ENCODE peak calls at places on chromosomes 6 and 20, in five cellular contexts. One of them, this sample, is unnamed.

GRCh38 chr6:75693534-75693933 is 55.5 kb upstream of the MYO6 start:
- DNase-seq in cardiac muscle cell: no peak
- DNase-seq in HFF-Myc: no peak
- DNase-seq in tibial artery: no peak
- DNase-seq in bronchial epithelial cell: no peak
- DNase-seq in this sample: no peak

GRCh38 chr6:158803733-158804143 is 15.4 kb downstream of the EZR start:
- DNase-seq in tibial artery: no peak
- DNase-seq in bronchial epithelial cell: peak
- DNase-seq in HFF-Myc: no peak
- DNase-seq in cardiac muscle cell: no peak
- DNase-seq in this sample: peak

GRCh38 chr6:16477367-16478149 is 239.2 kb downstream of the GMPR start:
- DNase-seq in cardiac muscle cell: no peak
- DNase-seq in HFF-Myc: no peak
- DNase-seq in tibial artery: no peak
- DNase-seq in bronchial epithelial cell: no peak
- DNase-seq in this sample: no peak

GRCh38 chr20:38165089-38165965 is at the start of gene TGM2:
- DNase-seq in HFF-Myc: no peak
- DNase-seq in bronchial epithelial cell: peak
- DNase-seq in tibial artery: peak
- DNase-seq in cardiac muscle cell: peak
- DNase-seq in this sample: peak

GRCh38 chr6:21842875-21843274 is 249.3 kb downstream of the SOX4 start:
- DNase-seq in tibial artery: no peak
- DNase-seq in HFF-Myc: no peak
- DNase-seq in cardiac muscle cell: no peak
- DNase-seq in bronchial epithelial cell: peak
- DNase-seq in this sample: no peak

GRCh38 chr20:891121-892080 is 24.7 kb downstream of the ANGPT4 start:
- DNase-seq in bronchial epithelial cell: no peak
- DNase-seq in cardiac muscle cell: no peak
- DNase-seq in HFF-Myc: no peak
- DNase-seq in tibial artery: peak
- DNase-seq in this sample: no peak

GRCh38 chr20:53643031-53643832 is 49.6 kb upstream of the ZNF217 start:
- DNase-seq in bronchial epithelial cell: peak
- DNase-seq in HFF-Myc: no peak
- DNase-seq in cardiac muscle cell: no peak
- DNase-seq in tibial artery: no peak
- DNase-seq in this sample: peak

GRCh38 chr6:2900821-2901644 is 2.1 kb downstream of the SERPINB9 start:
- DNase-seq in HFF-Myc: no peak
- DNase-seq in bronchial epithelial cell: no peak
- DNase-seq in cardiac muscle cell: no peak
- DNase-seq in tibial artery: no peak
- DNase-seq in this sample: no peak

GRCh38 chr20:2745936-2746635 is 53.5 kb downstream of the EBF4 start:
- DNase-seq in cardiac muscle cell: no peak
- DNase-seq in tibial artery: no peak
- DNase-seq in bronchial epithelial cell: no peak
- DNase-seq in HFF-Myc: no peak
- DNase-seq in this sample: no peak

GRCh38 chr20:60001027-60001567 is 42.9 kb downstream of the CDH26 start:
- DNase-seq in HFF-Myc: no peak
- DNase-seq in tibial artery: no peak
- DNase-seq in cardiac muscle cell: no peak
- DNase-seq in bronchial epithelial cell: no peak
- DNase-seq in this sample: no peak

GRCh38 chr20:57048027-57048869 is 218.2 kb downstream of the BMP7 start:
- DNase-seq in tibial artery: peak
- DNase-seq in HFF-Myc: no peak
- DNase-seq in cardiac muscle cell: peak
- DNase-seq in bronchial epithelial cell: no peak
- DNase-seq in this sample: peak

GRCh38 chr6:133707456-133707855 is 181.5 kb upstream of the TCF21 start:
- DNase-seq in cardiac muscle cell: no peak
- DNase-seq in bronchial epithelial cell: peak
- DNase-seq in HFF-Myc: peak
- DNase-seq in tibial artery: no peak
- DNase-seq in this sample: peak

GRCh38 chr6:124961784-124962611 is at the start of gene RNF217:
- DNase-seq in cardiac muscle cell: peak
- DNase-seq in tibial artery: peak
- DNase-seq in HFF-Myc: no peak
- DNase-seq in bronchial epithelial cell: peak
- DNase-seq in this sample: peak

GRCh38 chr6:133977983-133978895 is 25.2 kb downstream of the TBPL1 start:
- DNase-seq in bronchial epithelial cell: peak
- DNase-seq in cardiac muscle cell: no peak
- DNase-seq in tibial artery: no peak
- DNase-seq in HFF-Myc: peak
- DNase-seq in this sample: peak

GRCh38 chr6:90217621-90218496 is 78.8 kb downstream of the BACH2 start:
- DNase-seq in HFF-Myc: no peak
- DNase-seq in bronchial epithelial cell: peak
- DNase-seq in tibial artery: no peak
- DNase-seq in cardiac muscle cell: peak
- DNase-seq in this sample: peak

GRCh38 chr6:149065658-149066556 is 251.6 kb upstream of the TAB2 start:
- DNase-seq in tibial artery: no peak
- DNase-seq in bronchial epithelial cell: no peak
- DNase-seq in HFF-Myc: no peak
- DNase-seq in cardiac muscle cell: no peak
- DNase-seq in this sample: no peak

GRCh38 chr6:29748391-29749352 is 25.4 kb downstream of the HLA-F start:
- DNase-seq in cardiac muscle cell: peak
- DNase-seq in tibial artery: peak
- DNase-seq in HFF-Myc: peak
- DNase-seq in bronchial epithelial cell: peak
- DNase-seq in this sample: peak
- H3K4me3 ChIP-seq in cardiac muscle cell: peak
- H3K4me3 ChIP-seq in tibial artery: peak
- H3K4me3 ChIP-seq in HFF-Myc: peak
- H3K4me3 ChIP-seq in bronchial epithelial cell: peak
- H3K4me3 ChIP-seq in this sample: peak

GRCh38 chr20:34195355-34195754 is 45.9 kb upstream of the ASIP start:
- DNase-seq in tibial artery: no peak
- DNase-seq in HFF-Myc: no peak
- DNase-seq in cardiac muscle cell: no peak
- DNase-seq in bronchial epithelial cell: no peak
- DNase-seq in this sample: no peak

GRCh38 chr20:34185766-34186620 is 55.2 kb upstream of the ASIP start:
- DNase-seq in bronchial epithelial cell: no peak
- DNase-seq in cardiac muscle cell: no peak
- DNase-seq in HFF-Myc: no peak
- DNase-seq in tibial artery: no peak
- DNase-seq in this sample: no peak

GRCh38 chr20:34189572-34190163 is 51.6 kb upstream of the ASIP start:
- DNase-seq in cardiac muscle cell: no peak
- DNase-seq in tibial artery: no peak
- DNase-seq in HFF-Myc: no peak
- DNase-seq in bronchial epithelial cell: no peak
- DNase-seq in this sample: no peak

GRCh38 chr20:34190262-34190661 is 51.0 kb upstream of the ASIP start:
- DNase-seq in tibial artery: no peak
- DNase-seq in HFF-Myc: no peak
- DNase-seq in bronchial epithelial cell: no peak
- DNase-seq in cardiac muscle cell: no peak
- DNase-seq in this sample: no peak

DNA sequence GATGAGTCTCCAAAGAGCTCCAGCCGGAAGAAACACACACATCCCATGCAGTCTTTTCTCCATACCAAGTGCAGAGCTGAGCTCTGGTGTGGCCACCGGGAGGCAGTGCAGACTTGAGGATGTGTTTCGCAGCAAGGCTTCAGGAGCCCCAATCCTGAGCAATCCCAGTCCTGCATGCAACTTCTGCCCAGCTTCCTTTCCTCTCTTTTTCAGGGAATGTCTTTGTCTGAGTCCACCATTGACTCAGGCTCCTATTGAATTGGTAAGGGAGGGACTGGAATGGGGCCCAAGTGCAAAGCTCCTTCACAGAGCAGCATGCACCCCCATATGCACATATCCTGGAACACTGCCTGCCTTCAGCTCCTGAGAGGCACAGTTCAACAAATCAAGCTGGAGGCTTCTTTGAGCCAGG is 50.5 kb upstream of the ASIP start:
- DNase-seq in cardiac muscle cell: peak
- DNase-seq in bronchial epithelial cell: peak
- DNase-seq in HFF-Myc: peak
- DNase-seq in tibial artery: peak
- DNase-seq in this sample: peak
- TF ChIP-seq CTCF in cardiac muscle cell: peak
- TF ChIP-seq CTCF in bronchial epithelial cell: peak
- TF ChIP-seq CTCF in HFF-Myc: peak
- TF ChIP-seq CTCF in tibial artery: peak
- TF ChIP-seq CTCF in this sample: peak

GRCh38 chr6:7161845-7162244 is 54.1 kb downstream of the RREB1 start:
- DNase-seq in bronchial epithelial cell: no peak
- DNase-seq in tibial artery: no peak
- DNase-seq in cardiac muscle cell: no peak
- DNase-seq in HFF-Myc: no peak
- DNase-seq in this sample: no peak
- H3K4me3 ChIP-seq in bronchial epithelial cell: no peak
- H3K4me3 ChIP-seq in tibial artery: no peak
- H3K4me3 ChIP-seq in cardiac muscle cell: no peak
- H3K4me3 ChIP-seq in HFF-Myc: no peak
- H3K4me3 ChIP-seq in this sample: no peak

GRCh38 chr6:144244688-144245087 is 40.4 kb upstream of the UTRN start:
- DNase-seq in HFF-Myc: no peak
- DNase-seq in bronchial epithelial cell: no peak
- DNase-seq in tibial artery: no peak
- DNase-seq in cardiac muscle cell: no peak
- DNase-seq in this sample: no peak
- TF ChIP-seq CTCF in HFF-Myc: no peak
- TF ChIP-seq CTCF in bronchial epithelial cell: no peak
- TF ChIP-seq CTCF in tibial artery: no peak
- TF ChIP-seq CTCF in cardiac muscle cell: no peak
- TF ChIP-seq CTCF in this sample: no peak

DNA sequence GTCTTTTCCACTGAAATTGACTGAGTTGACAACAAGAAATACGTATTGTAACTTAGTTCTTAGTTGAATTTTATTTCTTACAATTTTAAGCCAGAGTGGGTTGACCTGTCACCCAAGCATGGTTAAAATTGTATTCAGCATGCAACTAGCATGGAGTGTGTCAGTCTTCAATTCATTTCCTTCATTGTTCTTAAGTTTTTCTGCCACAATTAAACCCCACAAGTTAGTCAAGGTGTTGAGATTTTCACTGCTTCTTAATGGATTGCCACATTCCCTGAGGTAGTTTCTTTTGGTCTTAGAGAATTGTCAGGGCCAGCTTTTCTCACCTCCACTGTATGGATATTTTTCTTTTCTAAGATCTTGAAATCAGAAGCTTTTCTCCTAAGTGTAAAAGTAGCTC is 2.1 kb downstream of the PTPN1 start:
- DNase-seq in cardiac muscle cell: no peak
- DNase-seq in bronchial epithelial cell: no peak
- DNase-seq in HFF-Myc: no peak
- DNase-seq in tibial artery: no peak
- DNase-seq in this sample: no peak
- H3K4me3 ChIP-seq in cardiac muscle cell: peak
- H3K4me3 ChIP-seq in bronchial epithelial cell: peak
- H3K4me3 ChIP-seq in HFF-Myc: peak
- H3K4me3 ChIP-seq in tibial artery: peak
- H3K4me3 ChIP-seq in this sample: peak

DNA sequence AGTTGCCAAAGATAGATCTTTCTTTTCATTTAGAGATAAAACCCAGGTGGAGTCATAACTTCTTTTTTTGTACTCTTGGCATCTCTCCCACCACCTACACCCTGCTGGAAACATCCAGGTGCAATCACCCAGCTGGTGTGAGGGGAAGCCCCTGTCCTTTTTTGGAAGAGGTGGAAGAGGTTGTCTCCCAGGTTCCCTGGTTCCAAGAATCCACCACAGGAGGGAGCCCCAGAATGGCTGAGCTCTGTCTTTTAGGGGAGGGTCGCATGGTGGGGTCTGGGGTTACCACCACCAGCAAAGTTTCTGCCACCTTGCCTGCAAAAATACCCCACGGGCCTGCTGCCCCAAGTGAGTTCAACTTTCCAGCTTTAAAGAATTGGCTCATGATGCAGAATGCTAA is 10.8 kb downstream of the SMOC2 start:
- DNase-seq in bronchial epithelial cell: no peak
- DNase-seq in HFF-Myc: no peak
- DNase-seq in tibial artery: no peak
- DNase-seq in cardiac muscle cell: peak
- DNase-seq in this sample: no peak
- TF ChIP-seq CTCF in bronchial epithelial cell: peak
- TF ChIP-seq CTCF in HFF-Myc: no peak
- TF ChIP-seq CTCF in tibial artery: peak
- TF ChIP-seq CTCF in cardiac muscle cell: peak
- TF ChIP-seq CTCF in this sample: peak

GRCh38 chr6:35078896-35079295 is 62.2 kb downstream of the TCP11 start:
- DNase-seq in tibial artery: peak
- DNase-seq in bronchial epithelial cell: no peak
- DNase-seq in HFF-Myc: no peak
- DNase-seq in cardiac muscle cell: no peak
- DNase-seq in this sample: no peak

GRCh38 chr6:35077713-35078105 is 63.4 kb downstream of the TCP11 start:
- DNase-seq in tibial artery: no peak
- DNase-seq in HFF-Myc: no peak
- DNase-seq in cardiac muscle cell: no peak
- DNase-seq in bronchial epithelial cell: no peak
- DNase-seq in this sample: no peak

GRCh38 chr6:35077006-35077712 is 64.0 kb downstream of the TCP11 start:
- DNase-seq in cardiac muscle cell: no peak
- DNase-seq in HFF-Myc: no peak
- DNase-seq in bronchial epithelial cell: peak
- DNase-seq in tibial artery: no peak
- DNase-seq in this sample: peak

GRCh38 chr6:35079311-35080000 is 61.7 kb downstream of the TCP11 start:
- DNase-seq in tibial artery: peak
- DNase-seq in cardiac muscle cell: no peak
- DNase-seq in HFF-Myc: no peak
- DNase-seq in bronchial epithelial cell: no peak
- DNase-seq in this sample: no peak

DNA sequence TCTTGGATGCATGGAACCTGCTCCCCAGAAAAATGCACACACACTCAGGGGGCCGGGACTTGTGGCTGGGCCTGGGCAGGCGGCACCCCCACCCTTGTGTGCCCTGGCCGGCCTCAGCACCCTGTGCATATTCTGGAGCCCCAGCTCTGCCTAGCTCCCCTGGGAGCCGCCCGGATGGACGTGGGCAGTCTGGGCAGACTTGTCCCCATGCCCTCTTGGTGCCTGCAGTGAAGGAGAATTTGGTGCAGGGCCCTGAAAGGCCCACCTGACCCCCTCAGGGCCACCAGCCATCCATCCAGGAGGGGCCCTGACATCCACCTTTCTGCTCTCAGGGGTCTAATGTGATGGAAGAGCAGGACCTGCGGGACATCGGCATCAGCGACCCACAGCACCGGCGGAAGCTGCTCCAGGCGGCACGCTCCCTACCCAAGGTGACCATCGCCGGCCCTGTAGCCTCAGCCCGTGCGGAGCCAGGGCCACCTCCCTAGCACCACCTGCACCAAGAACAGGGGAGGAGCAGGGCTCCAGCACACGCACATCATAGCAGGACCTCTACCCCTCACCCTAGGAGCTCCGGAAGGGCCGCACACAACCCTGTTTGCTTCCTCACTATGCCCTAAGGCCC is 62.8 kb downstream of the TCP11 start:
- DNase-seq in tibial artery: peak
- DNase-seq in bronchial epithelial cell: no peak
- DNase-seq in cardiac muscle cell: no peak
- DNase-seq in HFF-Myc: no peak
- DNase-seq in this sample: no peak
- H3K4me3 ChIP-seq in tibial artery: no peak
- H3K4me3 ChIP-seq in bronchial epithelial cell: no peak
- H3K4me3 ChIP-seq in cardiac muscle cell: no peak
- H3K4me3 ChIP-seq in HFF-Myc: no peak
- H3K4me3 ChIP-seq in this sample: no peak

GRCh38 chr6:115545410-115545986 is 515.2 kb downstream of the FRK start:
- DNase-seq in cardiac muscle cell: peak
- DNase-seq in bronchial epithelial cell: no peak
- DNase-seq in HFF-Myc: no peak
- DNase-seq in tibial artery: no peak
- DNase-seq in this sample: no peak
- TF ChIP-seq CTCF in cardiac muscle cell: no peak
- TF ChIP-seq CTCF in bronchial epithelial cell: no peak
- TF ChIP-seq CTCF in HFF-Myc: peak
- TF ChIP-seq CTCF in tibial artery: no peak
- TF ChIP-seq CTCF in this sample: no peak